ENCODE peak calls at places on chromosome 14, in four cellular contexts. P is adipocyte, G is BE2C, Q is H9. C is an unnamed sample. For H3K4me1, the result is how much of the 10 kb centered on the place peaks cover.

GRCh38 chr14:97275276-97275675 is 478.1 kb downstream of the VRK1 start:
- DNase-seq in G (no peak), P (no peak), Q (no peak), C (no peak)

GRCh38 chr14:68016243-68016914 is 196.8 kb downstream of the RAD51B start:
- DNase-seq in Q (no peak), P (peak), G (no peak), C (no peak)

GRCh38 chr14:61337893-61338292 is 16.5 kb downstream of the PRKCH start:
- DNase-seq in G (no peak), Q (no peak), P (no peak), C (no peak)

GRCh38 chr14:64478634-64479250 is 13.4 kb downstream of the AKAP5 start:
- DNase-seq in G (no peak), P (peak), Q (no peak), C (no peak)

GRCh38 chr14:28765169-28765906 is 1.2 kb upstream of the FOXG1 start:
- DNase-seq in G (no peak), Q (no peak), P (no peak), C (no peak)

GRCh38 chr14:77026166-77026929 is 2.2 kb downstream of the IRF2BPL start:
- DNase-seq in Q (no peak), P (peak), G (peak), C (peak)

GRCh38 chr14:77612011-77612620 is 4.3 kb downstream of the SPTLC2 start:
- DNase-seq in Q (no peak), G (no peak), P (peak), C (peak)

GRCh38 chr14:32473476-32473875 is 144.4 kb downstream of the AKAP6 start:
- DNase-seq in Q (no peak), G (no peak), P (peak), C (peak)

GRCh38 chr14:99069946-99070345 is 202.1 kb downstream of the BCL11B start:
- DNase-seq in Q (peak), G (no peak), P (no peak), C (peak)

GRCh38 chr14:41718477-41719166 is 111.9 kb downstream of the LRFN5 start:
- DNase-seq in G (no peak), Q (no peak), P (no peak), C (no peak)

GRCh38 chr14:54435500-54435981 is 5.6 kb downstream of the CNIH1 start:
- DNase-seq in P (peak), Q (no peak), G (no peak), C (peak)

GRCh38 chr14:78022059-78022458 is 148.1 kb upstream of the NRXN3 start:
- DNase-seq in G (peak), Q (peak), P (peak), C (peak)

GRCh38 chr14:73452341-73453191 is 5.8 kb downstream of the NUMB start:
- DNase-seq in Q (no peak), G (no peak), P (peak), C (peak)

GRCh38 chr14:68546839-68547238 is 246.0 kb downstream of the ZFP36L1 start:
- DNase-seq in P (peak), Q (no peak), G (no peak), C (no peak)

GRCh38 chr14:36579573-36580140 is 2.8 kb downstream of the NKX2-8 start:
- DNase-seq in Q (peak), P (no peak), G (no peak), C (peak)

GRCh38 chr14:103257211-103257962 is 76.7 kb upstream of the EIF5 start:
- DNase-seq in G (no peak), P (no peak), Q (no peak), C (no peak)

GRCh38 chr14:87686736-87687135 is 306.2 kb downstream of the GALC start:
- DNase-seq in P (no peak), G (no peak), Q (no peak), C (no peak)

GRCh38 chr14:94388027-94388895 is at the start of gene SERPINA1:
- DNase-seq in G (no peak), P (no peak), Q (no peak), C (no peak)

GRCh38 chr14:49464885-49465284 is 121.3 kb downstream of the RPS29 start:
- DNase-seq in G (no peak), P (no peak), Q (peak), C (no peak)

GRCh38 chr14:50977863-50978520 is 33.7 kb upstream of the PYGL start:
- DNase-seq in Q (no peak), P (no peak), G (no peak), C (no peak)

GRCh38 chr14:49969961-49970360 is 77.1 kb downstream of the ARF6 start:
- DNase-seq in G (no peak), P (no peak), Q (no peak), C (no peak)

GRCh38 chr14:101217972-101218371 is 314.4 kb upstream of the RTL1 start:
- DNase-seq in G (no peak), Q (no peak), P (no peak), C (no peak)
- H3K4me1 ChIP-seq in G (under half), Q (under half), P (under half), C (under half)

DNA sequence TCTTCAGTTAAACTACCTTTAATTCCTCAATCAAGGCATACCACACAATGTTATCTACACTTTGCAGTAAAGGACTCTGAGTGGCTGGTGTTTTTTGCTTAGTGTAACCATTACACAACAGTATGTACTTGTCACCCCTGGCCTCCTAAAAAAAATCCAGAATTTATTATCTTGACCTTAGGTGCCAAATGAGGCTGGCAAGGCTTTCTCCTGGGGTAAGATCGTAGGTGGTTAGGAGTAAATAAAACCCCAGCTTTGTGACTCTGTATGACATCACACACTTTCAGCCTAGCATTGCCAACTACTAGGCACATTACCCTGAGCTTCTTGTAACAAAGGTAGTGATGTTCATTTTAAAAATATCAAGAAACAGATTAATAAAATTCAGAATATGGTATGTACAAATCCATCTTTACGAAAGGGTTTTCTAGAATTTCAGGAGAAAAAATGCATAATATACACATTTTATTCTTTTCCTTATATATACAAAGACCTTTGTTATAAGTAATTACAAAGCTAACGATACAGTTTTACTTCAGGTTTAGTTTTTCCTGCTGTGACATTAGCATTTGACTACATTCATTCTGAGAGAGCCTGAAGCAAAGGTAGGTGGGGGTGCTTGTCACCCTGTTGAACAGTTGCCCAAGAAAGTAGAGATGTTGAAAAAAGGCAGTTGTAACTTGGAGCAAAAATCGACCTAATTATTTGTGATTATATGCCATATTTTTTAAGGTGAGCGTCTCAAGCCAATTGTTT is 13.5 kb downstream of the TCL1A start:
- DNase-seq in P (no peak), G (no peak), Q (no peak), C (no peak)
- H3K4me1 ChIP-seq in P (under half), G (under half), Q (under half), C (under half)

GRCh38 chr14:22524784-22525161 is 64.3 kb downstream of the DAD1 start:
- DNase-seq in Q (no peak), P (no peak), G (no peak), C (no peak)
- H3K4me1 ChIP-seq in Q (under half), P (under half), G (under half), C (under half)

GRCh38 chr14:91409991-91410401 is 7.6 kb downstream of the CCDC88C start:
- DNase-seq in P (no peak), Q (no peak), G (no peak), C (no peak)

GRCh38 chr14:91412939-91413338 is 4.7 kb downstream of the CCDC88C start:
- DNase-seq in Q (no peak), G (no peak), P (no peak), C (no peak)

GRCh38 chr14:91413547-91414474 is 3.8 kb downstream of the CCDC88C start:
- DNase-seq in Q (peak), P (no peak), G (no peak), C (no peak)

GRCh38 chr14:91414475-91415342 is 2.9 kb downstream of the CCDC88C start:
- DNase-seq in G (no peak), P (no peak), Q (no peak), C (peak)

DNA sequence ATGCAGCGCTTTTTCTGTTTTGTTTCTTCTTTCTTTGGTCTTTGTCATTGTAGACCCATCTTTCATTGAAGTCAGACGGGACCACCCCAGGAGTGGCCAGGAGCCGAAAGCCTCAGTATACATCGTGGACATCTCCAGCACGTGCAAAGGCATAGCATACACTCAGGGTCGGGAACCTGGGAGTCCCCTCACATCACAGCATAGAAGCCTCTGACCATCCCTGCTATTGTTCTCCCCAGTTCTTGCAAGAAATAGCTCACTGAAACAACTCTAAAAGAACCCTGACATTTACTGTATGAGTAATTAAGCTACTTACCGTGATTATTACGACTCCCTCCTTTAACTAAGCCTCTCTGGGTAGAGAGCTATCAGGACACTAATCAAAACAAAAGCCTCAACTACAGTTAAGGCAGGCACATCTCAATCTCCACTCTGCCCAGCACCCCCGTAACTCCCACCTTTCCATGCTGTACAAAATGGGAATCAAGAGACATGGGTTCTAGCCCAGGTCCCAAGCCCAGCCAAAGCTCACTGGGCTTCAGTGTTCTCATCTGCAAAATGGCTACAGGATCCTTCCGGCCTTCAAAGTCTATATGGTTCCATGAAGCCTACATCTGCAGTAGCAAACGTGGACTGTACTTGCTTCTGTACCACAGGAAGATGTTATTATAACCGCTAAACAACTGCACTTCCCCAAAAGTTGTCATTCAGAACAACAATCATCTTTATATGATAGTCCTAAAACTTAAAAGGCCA is 6.7 kb downstream of the CCDC88C start:
- DNase-seq in G (no peak), Q (no peak), P (no peak), C (peak)
- H3K4me1 ChIP-seq in G (under half), Q (under half), P (under half), C (under half)

DNA sequence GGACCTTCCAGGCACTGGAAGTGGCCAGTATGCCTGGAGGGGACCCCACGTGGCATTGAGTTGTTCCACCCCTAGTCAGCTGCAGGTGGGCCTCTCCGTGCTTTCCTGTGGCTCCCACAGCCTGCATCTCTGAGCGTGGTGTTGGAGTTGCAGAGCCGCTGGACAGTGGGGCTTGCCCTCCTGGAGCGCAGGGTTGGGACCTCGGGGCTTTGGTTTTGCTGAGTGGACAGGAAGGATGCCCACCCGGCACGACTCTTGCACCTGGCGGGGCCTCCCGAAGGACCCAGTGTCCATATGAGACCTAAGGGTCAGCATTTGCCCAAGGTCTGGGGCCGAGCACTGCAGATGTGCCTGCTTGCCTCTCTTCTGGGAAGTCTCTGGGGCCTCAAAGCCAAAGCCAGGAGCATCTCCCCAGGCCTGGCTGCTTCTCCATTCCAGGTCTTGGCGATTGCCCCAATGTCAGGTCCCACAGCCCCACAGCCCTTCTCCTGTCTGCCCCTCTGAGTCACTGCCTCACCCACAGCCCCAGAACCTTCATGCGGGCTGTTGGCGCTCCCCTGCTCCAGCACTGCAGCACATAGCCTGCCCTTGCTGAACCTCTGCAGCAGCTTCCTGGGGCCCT is 1.5 kb downstream of the PACS2 start:
- DNase-seq in P (peak), Q (peak), G (no peak), C (peak)
- H3K4me1 ChIP-seq in P (under half), Q (under half), G (under half), C (under half)

GRCh38 chr14:104734991-104735779 is 11.2 kb downstream of the ADSS1 start:
- DNase-seq in P (no peak), Q (no peak), G (no peak), C (peak)

GRCh38 chr14:104732355-104732804 is 8.4 kb downstream of the ADSS1 start:
- DNase-seq in Q (no peak), P (no peak), G (no peak), C (peak)

GRCh38 chr14:104732931-104733681 is 9.1 kb downstream of the ADSS1 start:
- DNase-seq in Q (no peak), P (no peak), G (no peak), C (peak)

GRCh38 chr14:104734601-104734990 is 10.6 kb downstream of the ADSS1 start:
- DNase-seq in G (no peak), P (no peak), Q (no peak), C (peak)

DNA sequence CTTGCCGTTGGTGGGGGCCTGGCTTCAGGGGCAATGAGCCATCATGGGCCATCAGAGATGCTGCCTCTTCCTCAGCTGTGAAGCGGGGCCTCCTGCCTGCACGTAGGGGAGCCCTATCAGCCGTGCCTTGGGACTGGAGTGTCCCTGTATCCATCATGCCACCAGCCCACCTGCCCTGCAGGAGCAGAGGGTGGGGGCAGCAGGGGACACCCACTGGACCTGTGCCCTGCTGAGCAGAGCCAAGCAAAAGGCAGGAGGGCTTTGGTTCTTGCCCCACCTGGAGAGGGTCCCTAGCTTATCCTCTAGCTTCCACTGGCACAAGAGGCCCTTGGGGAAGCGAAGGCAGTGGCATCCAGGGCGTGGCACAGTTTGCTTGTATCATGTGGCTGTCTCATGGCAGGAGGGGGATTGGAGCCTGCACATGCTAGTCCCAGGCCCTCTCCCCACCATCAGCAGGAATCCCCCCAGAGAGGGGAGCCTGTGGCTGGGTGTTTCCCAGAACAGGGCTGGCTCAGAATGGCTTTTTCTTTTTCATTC is 10.1 kb downstream of the ADSS1 start:
- DNase-seq in G (no peak), Q (no peak), P (no peak), C (peak)
- H3K4me1 ChIP-seq in G (under half), Q (under half), P (under half), C (under half)

GRCh38 chr14:91374897-91375747 is 42.5 kb downstream of the CCDC88C start:
- DNase-seq in Q (no peak), P (no peak), G (no peak), C (no peak)

GRCh38 chr14:91377700-91378652 is 39.6 kb downstream of the CCDC88C start:
- DNase-seq in G (peak), Q (no peak), P (no peak), C (no peak)

GRCh38 chr14:91374287-91374880 is 43.2 kb downstream of the CCDC88C start:
- DNase-seq in Q (no peak), P (no peak), G (no peak), C (no peak)

GRCh38 chr14:91376547-91377477 is 40.8 kb downstream of the CCDC88C start:
- DNase-seq in G (peak), P (no peak), Q (no peak), C (peak)

DNA sequence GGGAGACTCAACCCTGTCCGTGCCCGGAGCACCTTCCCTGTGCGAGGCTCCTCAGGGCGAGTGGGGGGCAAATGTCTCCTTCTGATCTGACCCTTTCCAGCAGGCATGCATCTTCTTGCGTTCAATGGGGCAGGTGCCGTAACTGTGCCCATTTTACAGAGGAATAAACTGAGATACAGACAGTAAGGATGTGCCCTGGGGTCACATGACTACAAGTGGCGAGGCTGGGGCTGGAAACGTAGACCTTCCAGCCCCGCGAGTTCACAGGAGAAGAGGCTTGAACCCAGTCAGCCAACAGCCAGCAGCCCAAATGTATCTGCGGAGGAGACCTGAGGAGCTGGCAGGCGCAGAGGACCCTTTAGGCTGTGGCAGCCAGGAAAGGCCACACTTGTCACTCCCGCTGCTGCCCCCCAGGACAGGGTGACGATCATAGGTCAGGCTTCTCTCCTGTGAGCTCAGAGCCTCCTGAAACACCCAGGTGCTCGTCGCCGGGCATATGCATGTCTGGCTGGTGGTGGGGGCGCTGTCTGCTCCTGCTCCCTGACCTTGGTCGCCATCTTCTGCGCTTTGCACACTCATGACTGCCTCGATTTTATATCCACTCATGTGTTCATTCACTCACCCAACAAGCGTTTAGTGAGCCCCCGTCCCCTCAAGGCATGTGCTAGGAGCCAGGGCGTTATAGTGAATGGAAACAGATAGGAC is 41.7 kb downstream of the CCDC88C start:
- DNase-seq in Q (no peak), G (no peak), P (no peak), C (no peak)
- H3K4me1 ChIP-seq in Q (under half), G (under half), P (under half), C (under half)

GRCh38 chr14:55607386-55607785 is 27.4 kb downstream of the KTN1 start:
- DNase-seq in P (no peak), Q (no peak), G (no peak), C (no peak)

GRCh38 chr14:55610717-55611370 is 30.8 kb downstream of the KTN1 start:
- DNase-seq in Q (peak), G (no peak), P (no peak), C (no peak)

GRCh38 chr14:55605793-55606192 is 25.8 kb downstream of the KTN1 start:
- DNase-seq in P (no peak), G (no peak), Q (no peak), C (no peak)

GRCh38 chr14:55611859-55612258 is 31.9 kb downstream of the KTN1 start:
- DNase-seq in Q (no peak), G (no peak), P (no peak), C (no peak)

GRCh38 chr14:55609681-55610080 is 29.7 kb downstream of the KTN1 start:
- DNase-seq in P (peak), Q (no peak), G (no peak), C (peak)
- H3K4me1 ChIP-seq in P (under half), Q (under half), G (under half), C (under half)

GRCh38 chr14:69814397-69814796 is 17.4 kb upstream of the SLC10A1 start:
- DNase-seq in P (no peak), Q (no peak), G (no peak), C (no peak)

GRCh38 chr14:69811868-69812252 is 14.8 kb upstream of the SLC10A1 start:
- DNase-seq in Q (no peak), G (no peak), P (no peak), C (no peak)

GRCh38 chr14:69808919-69809808 is 12.1 kb upstream of the SLC10A1 start:
- DNase-seq in G (no peak), Q (no peak), P (no peak), C (no peak)

GRCh38 chr14:69812725-69813124 is 15.7 kb upstream of the SLC10A1 start:
- DNase-seq in P (no peak), Q (no peak), G (no peak), C (no peak)

GRCh38 chr14:69811227-69811867 is 14.3 kb upstream of the SLC10A1 start:
- DNase-seq in G (no peak), P (no peak), Q (no peak), C (no peak)
- H3K4me1 ChIP-seq in G (under half), P (under half), Q (under half), C (under half)

DNA sequence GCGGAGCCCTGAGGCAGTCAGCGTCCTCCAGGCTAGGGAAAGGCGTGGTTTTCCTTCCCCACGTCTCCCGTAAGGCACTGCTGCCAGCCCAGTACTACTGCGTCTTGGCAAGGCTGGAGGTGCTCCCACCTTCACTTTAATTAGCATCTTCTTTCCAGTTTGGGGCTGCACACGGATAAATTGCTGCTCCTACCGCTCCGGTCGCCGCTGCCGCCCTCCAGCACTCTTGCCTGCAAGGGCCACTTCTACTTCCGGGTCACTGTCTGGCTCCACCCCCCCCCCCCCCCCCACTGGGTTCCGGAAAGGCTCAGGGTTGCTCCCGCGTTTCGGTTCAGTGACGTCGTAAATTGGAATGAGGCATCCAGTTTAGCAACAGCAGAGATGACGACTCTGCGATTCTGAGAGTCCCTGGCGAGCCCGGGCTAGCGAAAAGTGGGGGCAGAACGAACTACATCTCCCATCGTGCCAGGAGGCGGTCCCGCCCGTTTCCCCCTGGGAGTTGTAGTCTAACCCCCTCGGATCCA is at the start of gene NEDD8:
- DNase-seq in Q (peak), G (peak), P (peak), C (peak)
- H3K4me1 ChIP-seq in Q (under half), G (under half), P (under half), C (under half)

C was measured in osteoblast.